ENCODE peak calls at places on chromosome 20, in five cellular contexts. A is SHP77 treated with DMSO at 0.1 percent for 48 hours, I is AG08396, J is GM13977, N is AG10803. E is an unnamed sample.

GRCh38 chr20:51910202-51911050 is 108.1 kb upstream of the SALL4 start:
- DNase-seq in A (no peak), I (peak), J (no peak), N (peak), E (no peak)

GRCh38 chr20:6848992-6849391 is 81.5 kb downstream of the BMP2 start:
- DNase-seq in A (no peak), I (no peak), J (no peak), N (no peak), E (no peak)

GRCh38 chr20:25269057-25269832 is 21.4 kb downstream of the PYGB start:
- DNase-seq in A (no peak), I (no peak), J (no peak), N (no peak), E (no peak)

GRCh38 chr20:34557936-34558319 is 590 bp upstream of the MAP1LC3A start:
- DNase-seq in A (no peak), I (no peak), J (no peak), N (no peak), E (no peak)

GRCh38 chr20:17606001-17606400 is 36.1 kb downstream of the DSTN start:
- DNase-seq in A (no peak), I (no peak), J (no peak), N (no peak), E (no peak)

GRCh38 chr20:3115190-3116107 is 30.9 kb upstream of the AVP start:
- DNase-seq in A (peak), I (peak), J (peak), N (peak), E (no peak)

GRCh38 chr20:2509468-2509781 is 710 bp upstream of the ZNF343 start:
- DNase-seq in A (no peak), I (no peak), J (no peak), N (no peak), E (no peak)

GRCh38 chr20:32451682-32452461 is 93.7 kb downstream of the ASXL1 start:
- DNase-seq in A (no peak), I (no peak), J (no peak), N (no peak), E (no peak)